ENCODE peak calls at places on chromosomes 7 and 10, in seven cellular contexts. One of them, this sample, is unnamed.

GRCh38 chr10:6320320-6321010 is 117.7 kb downstream of the PFKFB3 start:
- DNase-seq in A549: no peak
- DNase-seq in upper lobe of right lung: no peak
- DNase-seq in PC-3: no peak
- DNase-seq in mammary epithelial cell: no peak
- DNase-seq in left lung: no peak
- DNase-seq in CD8-positive, alpha-beta T cell: no peak
- DNase-seq in this sample: no peak

GRCh38 chr7:80711521-80711920 is 73.1 kb downstream of the CD36 start:
- DNase-seq in left lung: no peak
- DNase-seq in A549: peak; percentile 38
- DNase-seq in mammary epithelial cell: peak; percentile 50
- DNase-seq in upper lobe of right lung: no peak
- DNase-seq in PC-3: peak; percentile 49
- DNase-seq in CD8-positive, alpha-beta T cell: no peak
- DNase-seq in this sample: no peak

GRCh38 chr7:38105874-38106483 is 72.1 kb upstream of the STARD3NL start:
- DNase-seq in PC-3: peak; percentile 63
- DNase-seq in upper lobe of right lung: no peak
- DNase-seq in mammary epithelial cell: peak; percentile 16
- DNase-seq in left lung: no peak
- DNase-seq in A549: peak; percentile 56
- DNase-seq in CD8-positive, alpha-beta T cell: no peak
- DNase-seq in this sample: no peak

GRCh38 chr10:32956365-32957197 is 1.4 kb downstream of the ITGB1 start:
- DNase-seq in CD8-positive, alpha-beta T cell: no peak
- DNase-seq in upper lobe of right lung: no peak
- DNase-seq in mammary epithelial cell: peak; percentile 16
- DNase-seq in A549: peak; percentile 48
- DNase-seq in left lung: no peak
- DNase-seq in PC-3: peak; percentile 34
- DNase-seq in this sample: no peak

GRCh38 chr10:59387951-59388431 is 25.6 kb upstream of the FAM13C start:
- DNase-seq in CD8-positive, alpha-beta T cell: no peak
- DNase-seq in mammary epithelial cell: peak; percentile 68
- DNase-seq in A549: peak; percentile 4
- DNase-seq in PC-3: peak; percentile 82
- DNase-seq in left lung: no peak
- DNase-seq in upper lobe of right lung: no peak
- DNase-seq in this sample: no peak

GRCh38 chr7:78565784-78566183 is 767.2 kb downstream of the PHTF2 start:
- DNase-seq in PC-3: no peak
- DNase-seq in upper lobe of right lung: no peak
- DNase-seq in mammary epithelial cell: no peak
- DNase-seq in left lung: no peak
- DNase-seq in A549: no peak
- DNase-seq in CD8-positive, alpha-beta T cell: no peak
- DNase-seq in this sample: no peak

GRCh38 chr7:37824987-37825509 is 23.3 kb upstream of the NME8 start:
- DNase-seq in A549: no peak
- DNase-seq in mammary epithelial cell: no peak
- DNase-seq in CD8-positive, alpha-beta T cell: no peak
- DNase-seq in PC-3: no peak
- DNase-seq in upper lobe of right lung: no peak
- DNase-seq in left lung: no peak
- DNase-seq in this sample: no peak

GRCh38 chr10:119377431-119377830 is 165.1 kb downstream of the RGS10 start:
- DNase-seq in PC-3: no peak
- DNase-seq in upper lobe of right lung: no peak
- DNase-seq in left lung: no peak
- DNase-seq in mammary epithelial cell: no peak
- DNase-seq in A549: no peak
- DNase-seq in CD8-positive, alpha-beta T cell: no peak
- DNase-seq in this sample: no peak

GRCh38 chr7:12756841-12757240 is 69.4 kb downstream of the ARL4A start:
- DNase-seq in A549: peak; percentile 55
- DNase-seq in upper lobe of right lung: no peak
- DNase-seq in left lung: no peak
- DNase-seq in mammary epithelial cell: no peak
- DNase-seq in CD8-positive, alpha-beta T cell: no peak
- DNase-seq in PC-3: peak; percentile 68
- DNase-seq in this sample: no peak

GRCh38 chr10:89940076-89940475 is 238.7 kb downstream of the KIF20B start:
- DNase-seq in A549: no peak
- DNase-seq in left lung: no peak
- DNase-seq in CD8-positive, alpha-beta T cell: no peak
- DNase-seq in upper lobe of right lung: no peak
- DNase-seq in PC-3: no peak
- DNase-seq in mammary epithelial cell: peak; percentile 64
- DNase-seq in this sample: no peak

GRCh38 chr7:31028417-31028988 is 23.6 kb upstream of the ADCYAP1R1 start:
- DNase-seq in left lung: no peak
- DNase-seq in A549: no peak
- DNase-seq in upper lobe of right lung: no peak
- DNase-seq in PC-3: no peak
- DNase-seq in mammary epithelial cell: no peak
- DNase-seq in CD8-positive, alpha-beta T cell: no peak
- DNase-seq in this sample: no peak

GRCh38 chr10:76399216-76399615 is 967.8 kb downstream of the LRMDA start:
- DNase-seq in PC-3: no peak
- DNase-seq in A549: no peak
- DNase-seq in CD8-positive, alpha-beta T cell: no peak
- DNase-seq in left lung: no peak
- DNase-seq in upper lobe of right lung: no peak
- DNase-seq in mammary epithelial cell: no peak
- DNase-seq in this sample: no peak

GRCh38 chr10:1431229-1431628 is 306.1 kb downstream of the ADARB2 start:
- DNase-seq in CD8-positive, alpha-beta T cell: no peak
- DNase-seq in mammary epithelial cell: no peak
- DNase-seq in upper lobe of right lung: no peak
- DNase-seq in A549: no peak
- DNase-seq in PC-3: no peak
- DNase-seq in left lung: no peak
- DNase-seq in this sample: no peak

GRCh38 chr7:27389508-27389907 is 146.9 kb downstream of the EVX1 start:
- DNase-seq in A549: no peak
- DNase-seq in CD8-positive, alpha-beta T cell: no peak
- DNase-seq in mammary epithelial cell: no peak
- DNase-seq in left lung: no peak
- DNase-seq in upper lobe of right lung: no peak
- DNase-seq in PC-3: no peak
- DNase-seq in this sample: no peak

GRCh38 chr10:44386546-44387052 is 1.7 kb upstream of the CXCL12 start:
- DNase-seq in upper lobe of right lung: peak; percentile 77
- DNase-seq in left lung: peak; percentile 89
- DNase-seq in PC-3: peak; percentile 73
- DNase-seq in CD8-positive, alpha-beta T cell: peak; percentile 18
- DNase-seq in mammary epithelial cell: peak; percentile 14
- DNase-seq in A549: peak; percentile 48
- DNase-seq in this sample: peak; percentile 86

GRCh38 chr7:746074-747061 is 19.3 kb upstream of the PRKAR1B start:
- DNase-seq in CD8-positive, alpha-beta T cell: no peak
- DNase-seq in PC-3: no peak
- DNase-seq in upper lobe of right lung: peak; percentile 25
- DNase-seq in A549: no peak
- DNase-seq in mammary epithelial cell: no peak
- DNase-seq in left lung: peak; percentile 67
- DNase-seq in this sample: peak; percentile 70

GRCh38 chr10:42997849-42998165 is 79.1 kb upstream of the RET start:
- DNase-seq in PC-3: no peak
- DNase-seq in CD8-positive, alpha-beta T cell: peak; percentile 6
- DNase-seq in left lung: peak; percentile 42
- DNase-seq in A549: no peak
- DNase-seq in mammary epithelial cell: no peak
- DNase-seq in upper lobe of right lung: peak; percentile 40
- DNase-seq in this sample: no peak

GRCh38 chr10:12927896-12928295 is 73.6 kb downstream of the CCDC3 start:
- DNase-seq in upper lobe of right lung: no peak
- DNase-seq in CD8-positive, alpha-beta T cell: no peak
- DNase-seq in left lung: no peak
- DNase-seq in PC-3: no peak
- DNase-seq in A549: no peak
- DNase-seq in mammary epithelial cell: peak; percentile 82
- DNase-seq in this sample: no peak

GRCh38 chr10:44479306-44479705 is 94.4 kb upstream of the CXCL12 start:
- DNase-seq in CD8-positive, alpha-beta T cell: no peak
- DNase-seq in mammary epithelial cell: no peak
- DNase-seq in PC-3: no peak
- DNase-seq in upper lobe of right lung: no peak
- DNase-seq in A549: no peak
- DNase-seq in left lung: no peak
- DNase-seq in this sample: no peak

GRCh38 chr10:93600861-93601773 is at the start of gene RBP4:
- DNase-seq in left lung: peak; percentile 78
- DNase-seq in A549: peak; percentile 47
- DNase-seq in CD8-positive, alpha-beta T cell: no peak
- DNase-seq in PC-3: peak; percentile 30
- DNase-seq in mammary epithelial cell: no peak
- DNase-seq in upper lobe of right lung: peak; percentile 69
- DNase-seq in this sample: peak; percentile 81

GRCh38 chr10:1402821-1403507 is 334.4 kb downstream of the ADARB2 start:
- DNase-seq in mammary epithelial cell: no peak
- DNase-seq in left lung: no peak
- DNase-seq in upper lobe of right lung: no peak
- DNase-seq in A549: no peak
- DNase-seq in PC-3: no peak
- DNase-seq in CD8-positive, alpha-beta T cell: no peak
- DNase-seq in this sample: no peak

GRCh38 chr10:18060217-18060616 is 80.0 kb upstream of the CACNB2 start:
- DNase-seq in left lung: no peak
- DNase-seq in mammary epithelial cell: no peak
- DNase-seq in upper lobe of right lung: no peak
- DNase-seq in PC-3: no peak
- DNase-seq in A549: no peak
- DNase-seq in CD8-positive, alpha-beta T cell: no peak
- DNase-seq in this sample: no peak

GRCh38 chr10:24639124-24639523 is 84.6 kb downstream of the ARHGAP21 start:
- DNase-seq in upper lobe of right lung: no peak
- DNase-seq in mammary epithelial cell: no peak
- DNase-seq in PC-3: no peak
- DNase-seq in left lung: no peak
- DNase-seq in CD8-positive, alpha-beta T cell: no peak
- DNase-seq in A549: no peak
- DNase-seq in this sample: no peak

GRCh38 chr10:85548038-85548437 is 818.6 kb downstream of the GRID1 start:
- DNase-seq in PC-3: peak; percentile 41
- DNase-seq in A549: peak; percentile 77
- DNase-seq in mammary epithelial cell: peak; percentile 76
- DNase-seq in upper lobe of right lung: no peak
- DNase-seq in CD8-positive, alpha-beta T cell: no peak
- DNase-seq in left lung: no peak
- DNase-seq in this sample: no peak

GRCh38 chr10:119025336-119025735 is 4.2 kb upstream of the NANOS1 start:
- DNase-seq in upper lobe of right lung: peak; percentile 94
- DNase-seq in A549: no peak
- DNase-seq in PC-3: peak; percentile 85
- DNase-seq in CD8-positive, alpha-beta T cell: no peak
- DNase-seq in left lung: peak; percentile 91
- DNase-seq in mammary epithelial cell: peak; percentile 52
- DNase-seq in this sample: peak; percentile 92

GRCh38 chr7:105806592-105807266 is 69.7 kb downstream of the ATXN7L1 start:
- DNase-seq in CD8-positive, alpha-beta T cell: peak; percentile 65
- DNase-seq in A549: peak; percentile 43
- DNase-seq in upper lobe of right lung: no peak
- DNase-seq in left lung: peak; percentile 25
- DNase-seq in PC-3: peak; percentile 77
- DNase-seq in mammary epithelial cell: peak; percentile 72
- DNase-seq in this sample: no peak

GRCh38 chr7:86908948-86909347 is 150.5 kb downstream of the ELAPOR2 start:
- DNase-seq in mammary epithelial cell: no peak
- DNase-seq in upper lobe of right lung: no peak
- DNase-seq in A549: no peak
- DNase-seq in CD8-positive, alpha-beta T cell: no peak
- DNase-seq in left lung: no peak
- DNase-seq in PC-3: peak; percentile 6
- DNase-seq in this sample: no peak

GRCh38 chr7:1848013-1848640 is 178.1 kb downstream of the ELFN1 start:
- DNase-seq in PC-3: no peak
- DNase-seq in upper lobe of right lung: peak; percentile 61
- DNase-seq in CD8-positive, alpha-beta T cell: no peak
- DNase-seq in left lung: peak; percentile 65
- DNase-seq in A549: no peak
- DNase-seq in mammary epithelial cell: no peak
- DNase-seq in this sample: peak; percentile 64

GRCh38 chr10:107898392-107898791 is 733.9 kb upstream of the SORCS1 start:
- DNase-seq in left lung: no peak
- DNase-seq in CD8-positive, alpha-beta T cell: no peak
- DNase-seq in upper lobe of right lung: no peak
- DNase-seq in A549: no peak
- DNase-seq in mammary epithelial cell: peak; percentile 36
- DNase-seq in PC-3: peak; percentile 78
- DNase-seq in this sample: no peak

GRCh38 chr10:132562177-132562915 is 24.8 kb downstream of the INPP5A start:
- DNase-seq in PC-3: no peak
- DNase-seq in CD8-positive, alpha-beta T cell: no peak
- DNase-seq in left lung: no peak
- DNase-seq in A549: no peak
- DNase-seq in mammary epithelial cell: no peak
- DNase-seq in upper lobe of right lung: no peak
- DNase-seq in this sample: no peak
- TF ChIP-seq CTCF in PC-3: no peak
- TF ChIP-seq CTCF in CD8-positive, alpha-beta T cell: no peak
- TF ChIP-seq CTCF in left lung: no peak
- TF ChIP-seq CTCF in A549: no peak
- TF ChIP-seq CTCF in mammary epithelial cell: no peak
- TF ChIP-seq CTCF in upper lobe of right lung: no peak
- TF ChIP-seq CTCF in this sample: no peak

DNA sequence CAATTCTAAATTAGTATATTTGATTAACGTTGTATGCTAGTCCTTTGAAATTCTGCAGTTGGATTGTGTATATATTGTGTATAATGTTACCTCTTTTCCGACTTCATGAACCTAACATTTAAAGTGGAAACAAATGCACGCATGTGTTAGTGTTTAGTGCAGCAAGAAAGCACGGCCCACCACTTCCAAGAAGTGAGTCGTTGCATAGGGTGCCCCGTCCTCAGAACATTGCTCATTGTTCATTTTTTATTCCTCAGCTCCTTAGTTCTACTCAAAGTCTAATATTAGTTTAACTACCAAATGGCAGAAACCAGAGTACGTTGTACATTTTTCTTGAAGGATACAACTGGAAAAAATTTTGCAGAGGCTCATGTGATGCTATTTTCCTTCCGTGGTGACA is 407.6 kb downstream of the AUTS2 start:
- DNase-seq in mammary epithelial cell: no peak
- DNase-seq in left lung: no peak
- DNase-seq in PC-3: no peak
- DNase-seq in CD8-positive, alpha-beta T cell: no peak
- DNase-seq in upper lobe of right lung: no peak
- DNase-seq in A549: no peak
- DNase-seq in this sample: no peak
- H3K4me1 ChIP-seq in mammary epithelial cell: no peaks in the 10 kb centered on the region
- H3K4me1 ChIP-seq in left lung: no peaks in the 10 kb centered on the region
- H3K4me1 ChIP-seq in PC-3: no peaks in the 10 kb centered on the region
- H3K4me1 ChIP-seq in CD8-positive, alpha-beta T cell: no peaks in the 10 kb centered on the region
- H3K4me1 ChIP-seq in upper lobe of right lung: no peaks in the 10 kb centered on the region
- H3K4me1 ChIP-seq in A549: no peaks in the 10 kb centered on the region
- H3K4me1 ChIP-seq in this sample: no peaks in the 10 kb centered on the region

GRCh38 chr7:32761451-32762320 is 129.9 kb downstream of the KBTBD2 start:
- DNase-seq in upper lobe of right lung: no peak
- DNase-seq in left lung: peak; percentile 64
- DNase-seq in A549: no peak
- DNase-seq in CD8-positive, alpha-beta T cell: no peak
- DNase-seq in mammary epithelial cell: no peak
- DNase-seq in PC-3: no peak
- DNase-seq in this sample: no peak
- TF ChIP-seq CTCF in upper lobe of right lung: no peak
- TF ChIP-seq CTCF in left lung: no peak
- TF ChIP-seq CTCF in A549: no peak
- TF ChIP-seq CTCF in CD8-positive, alpha-beta T cell: no peak
- TF ChIP-seq CTCF in mammary epithelial cell: no peak
- TF ChIP-seq CTCF in PC-3: no peak
- TF ChIP-seq CTCF in this sample: no peak

GRCh38 chr10:123882681-123883445 is 8.7 kb downstream of the CPXM2 start:
- DNase-seq in PC-3: no peak
- DNase-seq in mammary epithelial cell: no peak
- DNase-seq in A549: no peak
- DNase-seq in CD8-positive, alpha-beta T cell: no peak
- DNase-seq in left lung: no peak
- DNase-seq in upper lobe of right lung: no peak
- DNase-seq in this sample: peak; percentile 58
- H3K4me1 ChIP-seq in PC-3: no peaks in the 10 kb centered on the region
- H3K4me1 ChIP-seq in mammary epithelial cell: no peaks in the 10 kb centered on the region
- H3K4me1 ChIP-seq in A549: no peaks in the 10 kb centered on the region
- H3K4me1 ChIP-seq in CD8-positive, alpha-beta T cell: no peaks in the 10 kb centered on the region
- H3K4me1 ChIP-seq in left lung: no peaks in the 10 kb centered on the region
- H3K4me1 ChIP-seq in upper lobe of right lung: no peaks in the 10 kb centered on the region
- H3K4me1 ChIP-seq in this sample: no peaks in the 10 kb centered on the region

This sample was measured in kidney.